ENCODE peak calls at places on chromosome 19, in five cellular contexts. R is uterus, Z is ovary, N is adrenal gland, O is breast epithelium. U is an unnamed sample.

GRCh38 chr19:49106648-49107135 is 7.5 kb upstream of the LIN7B start:
- DNase-seq in R (no peak), Z (no peak), N (peak), O (no peak), U (no peak)

GRCh38 chr19:44903602-44904425 is 1.8 kb upstream of the APOE start:
- DNase-seq in R (peak), Z (peak), N (peak), O (peak), U (peak)

GRCh38 chr19:13597625-13598024 is 91.3 kb upstream of the CACNA1A start:
- DNase-seq in R (peak), Z (peak), N (peak), O (no peak), U (peak)

GRCh38 chr19:23795462-23795861 is 36.8 kb upstream of the ZNF681 start:
- DNase-seq in R (no peak), Z (no peak), N (no peak), O (no peak), U (no peak)

GRCh38 chr19:14149509-14149994 is 13.2 kb upstream of the ASF1B start:
- DNase-seq in R (peak), Z (peak), N (peak), O (peak), U (peak)

GRCh38 chr19:54325194-54325621 is 12.2 kb upstream of the LILRA5 start:
- DNase-seq in R (no peak), Z (no peak), N (no peak), O (no peak), U (peak)

GRCh38 chr19:38704488-38705026 is 39.7 kb downstream of the CAPN12 start:
- DNase-seq in R (no peak), Z (no peak), N (no peak), O (no peak), U (no peak)

GRCh38 chr19:35437152-35437951 is 10.7 kb upstream of the FFAR2 start:
- DNase-seq in R (no peak), Z (no peak), N (no peak), O (no peak), U (no peak)

GRCh38 chr19:34962281-34962944 is 1.6 kb downstream of the ZNF792 start:
- DNase-seq in R (peak), Z (no peak), N (peak), O (no peak), U (peak)

GRCh38 chr19:15426485-15427349 is 7.9 kb upstream of the AKAP8L start:
- DNase-seq in R (no peak), Z (no peak), N (no peak), O (no peak), U (no peak)

GRCh38 chr19:40578442-40578908 is 1.8 kb downstream of the SHKBP1 start:
- DNase-seq in R (no peak), Z (no peak), N (no peak), O (no peak), U (no peak)

GRCh38 chr19:30160996-30161655 is 211.1 kb upstream of the ZNF536 start:
- DNase-seq in R (no peak), Z (no peak), N (no peak), O (no peak), U (no peak)

GRCh38 chr19:47020992-47021496 is 1.4 kb downstream of the NPAS1 start:
- DNase-seq in R (no peak), Z (no peak), N (no peak), O (no peak), U (no peak)

GRCh38 chr19:39372047-39372802 is 18.7 kb downstream of the PAF1 start:
- DNase-seq in R (peak), Z (peak), N (peak), O (peak), U (peak)

GRCh38 chr19:38596057-38596981 is 21.4 kb downstream of the MAP4K1 start:
- DNase-seq in R (no peak), Z (peak), N (peak), O (no peak), U (no peak)

GRCh38 chr19:37007587-37008220 is 70.5 kb upstream of the ZNF420 start:
- DNase-seq in R (no peak), Z (peak), N (peak), O (peak), U (no peak)

GRCh38 chr19:13888281-13888680 is 11.3 kb downstream of the NANOS3 start:
- DNase-seq in R (no peak), Z (no peak), N (no peak), O (no peak), U (no peak)

GRCh38 chr19:33225458-33225925 is at the start of gene SLC7A10:
- DNase-seq in R (no peak), Z (no peak), N (no peak), O (no peak), U (no peak)

GRCh38 chr19:56393119-56394012 is at the start of gene ZNF582:
- DNase-seq in R (peak), Z (peak), N (peak), O (peak), U (peak)
- TF ChIP-seq POLR2A in R (no peak), Z (peak), N (peak), O (peak), U (no peak)

DNA sequence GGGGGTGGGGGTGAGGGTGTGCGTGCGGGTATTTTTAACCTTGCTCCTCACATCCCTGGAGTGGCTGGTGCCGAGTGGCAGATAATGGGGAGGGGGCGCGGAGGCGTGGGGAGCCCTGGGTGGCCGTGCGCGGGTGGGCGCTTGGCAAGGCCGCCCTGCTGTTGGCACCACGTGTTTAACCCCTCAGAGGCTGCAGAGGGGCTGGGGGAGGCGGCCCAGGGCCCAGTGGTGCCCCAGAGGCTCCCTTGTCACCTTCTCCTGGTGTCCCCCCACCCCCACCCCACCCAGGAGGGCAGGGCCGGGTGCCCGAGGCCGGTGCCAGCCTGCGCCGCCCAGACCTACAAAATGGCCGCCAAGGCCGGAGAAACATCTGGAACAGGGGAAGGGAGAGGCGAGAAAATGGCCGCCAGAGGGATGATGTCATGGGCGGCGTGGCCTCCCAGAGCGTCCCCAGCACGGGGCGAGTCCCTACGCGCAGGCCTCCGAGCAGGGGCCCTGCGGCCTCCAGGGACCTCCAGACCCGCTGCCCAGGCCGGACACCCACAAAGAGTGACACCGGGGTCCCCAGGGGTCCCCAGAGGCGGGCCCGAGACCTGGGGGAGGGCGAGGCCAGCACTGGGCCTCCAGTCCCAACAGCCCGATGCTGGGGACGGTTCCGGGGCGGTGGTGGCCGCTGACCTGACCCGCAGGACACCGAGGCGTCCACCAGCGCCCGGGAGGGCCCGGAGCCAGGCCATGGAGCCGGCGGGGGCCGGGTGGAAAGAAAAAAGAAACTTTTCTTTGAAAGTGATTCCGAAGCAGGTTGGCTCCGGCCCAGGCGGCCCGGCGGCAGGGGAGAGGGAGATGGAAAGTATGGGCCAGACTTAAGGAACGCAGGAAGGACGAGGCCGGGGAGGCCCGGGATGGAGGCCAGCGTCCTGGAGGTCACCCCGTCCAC is 38.2 kb downstream of the NFIC start:
- DNase-seq in R (peak), Z (peak), N (peak), O (peak), U (peak)
- TF ChIP-seq POLR2A in R (peak), Z (peak), N (no peak), O (peak), U (no peak)

DNA sequence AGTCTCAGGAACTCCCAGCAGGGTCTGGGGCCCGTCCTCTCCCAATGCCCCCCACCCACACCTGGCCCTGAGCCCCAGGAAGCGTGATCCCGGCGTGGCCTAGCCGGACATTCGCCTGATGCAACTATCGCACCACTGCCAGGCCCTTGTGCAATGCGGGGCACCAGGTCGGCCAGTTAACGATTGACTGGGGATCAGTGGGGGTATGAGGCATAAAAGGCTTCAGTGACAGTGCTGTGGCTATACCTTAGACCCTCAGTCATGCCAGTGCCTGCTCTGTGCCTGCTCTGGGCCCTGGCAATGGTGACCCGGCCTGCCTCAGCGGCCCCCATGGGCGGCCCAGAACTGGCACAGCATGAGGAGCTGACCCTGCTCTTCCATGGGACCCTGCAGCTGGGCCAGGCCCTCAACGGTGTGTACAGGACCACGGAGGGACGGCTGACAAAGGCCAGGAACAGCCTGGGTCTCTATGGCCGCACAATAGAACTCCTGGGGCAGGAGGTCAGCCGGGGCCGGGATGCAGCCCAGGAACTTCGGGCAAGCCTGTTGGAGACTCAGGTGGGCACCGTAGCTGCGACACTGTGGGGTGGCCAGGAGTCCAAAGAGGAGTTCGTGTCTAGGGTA is at the start of gene ANGPTL8:
- DNase-seq in R (no peak), Z (no peak), N (no peak), O (no peak), U (no peak)
- TF ChIP-seq POLR2A in R (no peak), Z (no peak), N (no peak), O (no peak), U (no peak)

GRCh38 chr19:51339687-51340656 is 2.0 kb downstream of the VSIG10L start:
- DNase-seq in R (peak), Z (peak), N (peak), O (peak), U (peak)
- TF ChIP-seq POLR2A in R (peak), Z (peak), N (peak), O (no peak), U (no peak)

GRCh38 chr19:679418-680286 is 3.5 kb downstream of the FSTL3 start:
- DNase-seq in R (peak), Z (peak), N (peak), O (peak), U (peak)
- TF ChIP-seq POLR2A in R (no peak), Z (no peak), N (no peak), O (no peak), U (no peak)

DNA sequence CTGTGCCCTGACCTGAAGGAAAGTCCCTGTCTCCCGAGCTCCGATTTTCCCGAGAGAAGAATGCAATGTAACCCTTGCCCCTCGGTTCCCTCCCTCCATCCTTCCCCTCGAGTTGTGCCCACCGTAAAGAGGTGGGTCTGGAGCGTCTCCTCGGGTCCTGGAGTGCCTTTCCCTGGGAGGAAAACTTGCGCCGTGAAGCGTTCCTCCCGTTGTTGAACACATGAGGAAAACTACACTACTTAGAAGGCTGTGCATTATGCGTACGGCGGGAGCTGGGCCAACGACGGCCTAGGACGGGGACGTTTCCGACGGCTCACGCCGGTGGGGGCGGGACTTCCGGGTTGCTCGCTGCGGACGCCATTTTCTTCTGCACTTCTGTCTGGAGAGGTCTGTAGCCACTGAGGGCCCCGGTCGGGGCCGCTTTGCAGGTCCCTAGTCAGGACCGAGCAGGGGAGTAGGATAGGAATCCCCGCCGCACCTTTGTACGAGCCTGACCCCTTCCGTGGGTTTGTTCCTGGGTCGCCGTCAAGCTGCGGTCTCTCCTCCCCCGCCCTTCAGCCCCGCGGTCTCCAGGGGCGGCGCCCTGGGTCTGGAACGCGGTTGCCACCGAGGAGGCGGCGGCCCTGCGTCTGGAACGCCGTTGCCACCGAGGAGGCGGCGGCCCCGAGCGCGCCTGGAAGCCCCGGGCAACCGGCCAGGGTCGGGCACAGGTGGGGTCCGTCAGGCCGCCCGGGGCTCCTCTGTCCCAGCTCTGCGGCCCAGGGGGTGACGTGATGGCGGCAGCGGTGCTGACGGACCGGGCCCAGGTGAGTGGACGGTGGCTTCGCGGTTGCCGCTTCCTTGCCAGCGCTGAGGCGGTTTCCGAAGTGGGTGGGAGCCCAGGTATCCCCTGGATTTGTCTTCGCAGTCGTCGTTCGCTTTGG is at the start of gene ZNF264:
- DNase-seq in R (peak), Z (peak), N (peak), O (peak), U (peak)
- TF ChIP-seq POLR2A in R (peak), Z (peak), N (peak), O (no peak), U (no peak)